ENCODE peak calls at places on chromosomes 7 and 10, in four cellular contexts. One of them, this sample, is unnamed.

GRCh38 chr10:91048380-91048779 is 127.5 kb upstream of the ANKRD1 start:
- DNase-seq in HCT116: no peak
- DNase-seq in H1: no peak
- DNase-seq in GM12878: no peak
- DNase-seq in this sample: no peak

GRCh38 chr7:28329616-28330373 is 82.5 kb upstream of the CREB5 start:
- DNase-seq in GM12878: no peak
- DNase-seq in H1: no peak
- DNase-seq in HCT116: no peak
- DNase-seq in this sample: no peak

GRCh38 chr10:34655286-34656170 is 159.6 kb downstream of the PARD3 start:
- DNase-seq in GM12878: no peak
- DNase-seq in H1: peak; percentile 74
- DNase-seq in HCT116: peak; percentile 63
- DNase-seq in this sample: peak; percentile 74

GRCh38 chr10:15084502-15084922 is 4.1 kb downstream of the ACBD7 start:
- DNase-seq in GM12878: no peak
- DNase-seq in H1: no peak
- DNase-seq in HCT116: peak; percentile 64
- DNase-seq in this sample: peak; percentile 100

GRCh38 chr10:103493911-103494877 is 689 bp downstream of the NEURL1 start:
- DNase-seq in H1: peak; percentile 65
- DNase-seq in HCT116: no peak
- DNase-seq in GM12878: no peak
- DNase-seq in this sample: no peak

GRCh38 chr7:154928136-154929005 is 74.6 kb downstream of the PAXIP1 start:
- DNase-seq in H1: no peak
- DNase-seq in GM12878: peak; percentile 99
- DNase-seq in HCT116: peak; percentile 91
- DNase-seq in this sample: peak; percentile 95

GRCh38 chr7:42913591-42913990 is 1.7 kb upstream of the C7orf25 start:
- DNase-seq in GM12878: no peak
- DNase-seq in HCT116: no peak
- DNase-seq in H1: no peak
- DNase-seq in this sample: no peak

GRCh38 chr7:46355331-46355730 is 434.3 kb upstream of the IGFBP3 start:
- DNase-seq in HCT116: no peak
- DNase-seq in H1: no peak
- DNase-seq in GM12878: no peak
- DNase-seq in this sample: no peak

GRCh38 chr7:86199881-86200280 is 443.8 kb upstream of the GRM3 start:
- DNase-seq in GM12878: no peak
- DNase-seq in HCT116: no peak
- DNase-seq in H1: no peak
- DNase-seq in this sample: no peak

GRCh38 chr10:25398680-25399079 is 223.9 kb downstream of the GPR158 start:
- DNase-seq in H1: no peak
- DNase-seq in HCT116: no peak
- DNase-seq in GM12878: no peak
- DNase-seq in this sample: no peak

GRCh38 chr10:106740-107139 is 28.5 kb upstream of the ZMYND11 start:
- DNase-seq in H1: no peak
- DNase-seq in GM12878: no peak
- DNase-seq in HCT116: no peak
- DNase-seq in this sample: no peak

GRCh38 chr7:82699773-82700186 is 256.2 kb upstream of the CACNA2D1 start:
- DNase-seq in HCT116: peak; percentile 83
- DNase-seq in H1: no peak
- DNase-seq in GM12878: no peak
- DNase-seq in this sample: peak; percentile 95

GRCh38 chr7:44218418-44219201 is 17.8 kb downstream of the YKT6 start:
- DNase-seq in H1: peak; percentile 79
- DNase-seq in HCT116: no peak
- DNase-seq in GM12878: no peak
- DNase-seq in this sample: no peak

GRCh38 chr7:28745351-28745750 is 212.8 kb downstream of the TRIL start:
- DNase-seq in H1: no peak
- DNase-seq in HCT116: no peak
- DNase-seq in GM12878: no peak
- DNase-seq in this sample: no peak

GRCh38 chr10:16509996-16510395 is 11.7 kb downstream of the C1QL3 start:
- DNase-seq in H1: no peak
- DNase-seq in HCT116: no peak
- DNase-seq in GM12878: no peak
- DNase-seq in this sample: no peak

GRCh38 chr7:104137971-104138370 is 69.8 kb downstream of the ORC5 start:
- DNase-seq in HCT116: no peak
- DNase-seq in H1: no peak
- DNase-seq in GM12878: no peak
- DNase-seq in this sample: no peak

GRCh38 chr7:114087674-114088539 is 169.1 kb upstream of the PPP1R3A start:
- DNase-seq in GM12878: no peak
- DNase-seq in H1: peak; percentile 63
- DNase-seq in HCT116: no peak
- DNase-seq in this sample: no peak

GRCh38 chr10:62071846-62072281 is 170.4 kb downstream of the ARID5B start:
- DNase-seq in GM12878: no peak
- DNase-seq in H1: no peak
- DNase-seq in HCT116: no peak
- DNase-seq in this sample: no peak

GRCh38 chr7:80659120-80660055 is 20.9 kb downstream of the CD36 start:
- DNase-seq in GM12878: no peak
- DNase-seq in H1: no peak
- DNase-seq in HCT116: peak; percentile 31
- DNase-seq in this sample: peak; percentile 63

GRCh38 chr10:91024541-91024940 is 103.7 kb upstream of the ANKRD1 start:
- DNase-seq in GM12878: no peak
- DNase-seq in HCT116: no peak
- DNase-seq in H1: no peak
- DNase-seq in this sample: no peak

GRCh38 chr7:148701414-148701813 is 2.7 kb downstream of the CUL1 start:
- DNase-seq in GM12878: no peak
- DNase-seq in H1: no peak
- DNase-seq in HCT116: no peak
- DNase-seq in this sample: no peak

GRCh38 chr10:73956476-73957338 is 41.2 kb upstream of the VCL start:
- DNase-seq in HCT116: no peak
- DNase-seq in GM12878: peak; percentile 66
- DNase-seq in H1: no peak
- DNase-seq in this sample: no peak

GRCh38 chr10:28592953-28593352 is 60.0 kb downstream of the WAC start:
- DNase-seq in GM12878: no peak
- DNase-seq in HCT116: peak; percentile 2
- DNase-seq in H1: no peak
- DNase-seq in this sample: no peak

GRCh38 chr7:25928549-25929330 is 223.3 kb upstream of the NFE2L3 start:
- DNase-seq in HCT116: no peak
- DNase-seq in H1: no peak
- DNase-seq in GM12878: no peak
- DNase-seq in this sample: no peak

GRCh38 chr7:25926439-25926838 is 225.6 kb upstream of the NFE2L3 start:
- DNase-seq in GM12878: no peak
- DNase-seq in H1: no peak
- DNase-seq in HCT116: no peak
- DNase-seq in this sample: no peak

GRCh38 chr7:25927626-25927978 is 224.4 kb upstream of the NFE2L3 start:
- DNase-seq in GM12878: no peak
- DNase-seq in H1: no peak
- DNase-seq in HCT116: no peak
- DNase-seq in this sample: no peak

GRCh38 chr7:25926009-25926408 is 226.0 kb upstream of the NFE2L3 start:
- DNase-seq in H1: no peak
- DNase-seq in HCT116: peak; percentile 27
- DNase-seq in GM12878: no peak
- DNase-seq in this sample: peak; percentile 27

DNA sequence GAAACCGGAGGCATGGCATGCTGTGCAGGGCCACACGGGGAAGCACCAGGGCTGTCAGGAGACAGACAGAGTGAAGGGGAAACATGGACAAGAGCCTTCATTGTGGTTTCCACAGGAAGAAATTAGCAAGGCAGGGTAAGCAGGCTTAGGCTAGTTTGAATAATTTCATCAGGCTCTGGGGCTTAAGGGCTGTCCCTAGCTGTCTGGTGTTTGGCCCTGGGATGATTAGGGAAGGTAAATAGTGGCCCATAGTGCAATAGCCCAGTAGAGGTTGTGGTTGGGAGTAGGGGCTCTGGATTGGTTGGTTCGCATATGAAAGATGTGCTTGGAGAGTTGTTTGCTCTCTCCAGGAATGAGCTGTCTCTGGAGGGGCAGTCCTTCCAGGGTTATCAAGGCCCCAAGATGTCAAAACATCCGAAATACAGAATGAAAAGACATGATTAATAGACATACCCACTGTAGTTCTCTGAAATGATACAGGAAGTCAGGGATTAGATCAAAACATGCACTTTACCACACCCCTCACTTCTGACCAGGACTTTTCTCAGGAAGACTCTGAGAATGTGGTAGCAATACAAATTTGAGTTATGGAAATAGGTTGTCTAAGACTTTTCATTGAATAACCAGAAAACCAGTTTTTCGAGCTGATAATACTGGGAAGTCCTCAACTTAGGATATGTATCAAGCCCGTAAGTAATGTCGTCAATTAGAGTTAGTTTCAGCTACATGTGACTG is 224.9 kb upstream of the NFE2L3 start:
- DNase-seq in H1: no peak
- DNase-seq in HCT116: no peak
- DNase-seq in GM12878: no peak
- DNase-seq in this sample: no peak
- TF ChIP-seq JUND in H1: no peak
- TF ChIP-seq JUND in HCT116: no peak
- TF ChIP-seq JUND in GM12878: no peak
- TF ChIP-seq JUND in this sample: no peak

DNA sequence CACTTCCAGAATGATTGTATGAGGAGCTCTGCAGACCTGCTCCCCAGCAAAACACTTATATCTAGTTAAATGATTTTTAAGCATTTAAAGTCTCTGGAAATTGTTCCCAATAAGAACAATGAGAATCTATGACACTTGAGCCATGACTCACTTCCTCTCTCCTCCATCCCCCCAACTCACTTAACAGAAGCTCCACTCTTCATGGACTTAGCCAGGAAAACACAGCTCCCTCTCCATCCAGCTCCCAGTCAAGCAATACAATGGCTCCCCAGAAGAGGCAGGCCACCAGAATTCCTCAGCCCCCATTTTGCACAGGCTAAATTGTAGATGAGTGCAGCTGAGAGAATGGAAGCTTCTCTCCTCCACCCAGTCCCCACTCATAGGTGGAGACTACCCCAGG is 27.0 kb downstream of the AOC1 start:
- DNase-seq in H1: no peak
- DNase-seq in HCT116: no peak
- DNase-seq in GM12878: no peak
- DNase-seq in this sample: no peak
- TF ChIP-seq JUND in H1: no peak
- TF ChIP-seq JUND in HCT116: no peak
- TF ChIP-seq JUND in GM12878: no peak
- TF ChIP-seq JUND in this sample: no peak

GRCh38 chr7:73717991-73718405 is 1.5 kb downstream of the STX1A start:
- DNase-seq in H1: no peak
- DNase-seq in GM12878: no peak
- DNase-seq in HCT116: peak; percentile 73
- DNase-seq in this sample: no peak
- TF ChIP-seq JUND in H1: no peak
- TF ChIP-seq JUND in GM12878: no peak
- TF ChIP-seq JUND in HCT116: no peak
- TF ChIP-seq JUND in this sample: no peak

GRCh38 chr7:69429817-69430501 is 168.3 kb upstream of the AUTS2 start:
- DNase-seq in GM12878: no peak
- DNase-seq in HCT116: no peak
- DNase-seq in H1: no peak
- DNase-seq in this sample: no peak
- TF ChIP-seq JUND in GM12878: no peak
- TF ChIP-seq JUND in HCT116: no peak
- TF ChIP-seq JUND in H1: no peak
- TF ChIP-seq JUND in this sample: no peak

DNA sequence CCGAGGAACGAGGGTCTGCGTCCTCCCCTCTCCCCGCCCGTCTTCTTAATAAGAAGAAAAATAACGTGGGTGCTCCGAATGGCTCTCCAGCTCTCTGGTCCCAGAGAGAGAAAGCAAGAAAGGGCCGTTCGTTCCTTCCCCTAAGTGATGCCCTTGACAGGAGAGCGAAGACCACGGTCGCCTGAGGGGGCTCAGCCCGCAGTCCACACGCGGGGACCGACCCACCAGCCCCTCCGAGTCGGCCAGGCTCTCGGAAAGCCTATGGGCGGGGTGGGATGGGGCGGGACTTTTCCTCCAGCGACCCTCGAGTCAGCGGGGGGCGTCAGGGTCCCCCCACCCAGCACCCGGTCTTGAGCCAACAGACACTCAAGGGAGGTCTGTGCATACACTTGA is 53.2 kb upstream of the FHIP2A start:
- DNase-seq in H1: no peak
- DNase-seq in HCT116: no peak
- DNase-seq in GM12878: no peak
- DNase-seq in this sample: peak; percentile 25
- TF ChIP-seq JUND in H1: no peak
- TF ChIP-seq JUND in HCT116: no peak
- TF ChIP-seq JUND in GM12878: no peak
- TF ChIP-seq JUND in this sample: no peak

GRCh38 chr7:156820445-156821063 is 72.4 kb downstream of the LMBR1 start:
- DNase-seq in H1: no peak
- DNase-seq in GM12878: no peak
- DNase-seq in HCT116: no peak
- DNase-seq in this sample: no peak
- TF ChIP-seq JUND in H1: no peak
- TF ChIP-seq JUND in GM12878: no peak
- TF ChIP-seq JUND in HCT116: no peak
- TF ChIP-seq JUND in this sample: no peak